ENCODE peak calls at places on chromosome 13, in ten cellular contexts. One of them, this sample, is unnamed. For H3K4me1, the result is how much of the 10 kb centered on the place peaks cover.

GRCh38 chr13:99590519-99591011 is 89.3 kb downstream of the TM9SF2 start:
- DNase-seq in pancreas: no peak
- DNase-seq in kidney: no peak
- DNase-seq in Karpas-422: no peak
- DNase-seq in heart left ventricle: no peak
- DNase-seq in CD8-positive, alpha-beta memory T cell: no peak
- DNase-seq in Peyer's patch: no peak
- DNase-seq in iPS DF 6.9: no peak
- DNase-seq in lower lobe of right lung: no peak
- DNase-seq in upper lobe of right lung: no peak
- DNase-seq in this sample: no peak

GRCh38 chr13:71871844-71872243 is 4.8 kb upstream of the DACH1 start:
- DNase-seq in pancreas: no peak
- DNase-seq in upper lobe of right lung: no peak
- DNase-seq in kidney: no peak
- DNase-seq in Karpas-422: no peak
- DNase-seq in iPS DF 6.9: no peak
- DNase-seq in CD8-positive, alpha-beta memory T cell: no peak
- DNase-seq in lower lobe of right lung: no peak
- DNase-seq in heart left ventricle: no peak
- DNase-seq in Peyer's patch: no peak
- DNase-seq in this sample: no peak

GRCh38 chr13:80299046-80299445 is 41.9 kb downstream of the SPRY2 start:
- DNase-seq in pancreas: no peak
- DNase-seq in lower lobe of right lung: no peak
- DNase-seq in Karpas-422: no peak
- DNase-seq in kidney: no peak
- DNase-seq in iPS DF 6.9: no peak
- DNase-seq in Peyer's patch: no peak
- DNase-seq in upper lobe of right lung: no peak
- DNase-seq in CD8-positive, alpha-beta memory T cell: no peak
- DNase-seq in heart left ventricle: no peak
- DNase-seq in this sample: no peak

GRCh38 chr13:66364346-66364745 is 865.8 kb downstream of the PCDH9 start:
- DNase-seq in pancreas: no peak
- DNase-seq in CD8-positive, alpha-beta memory T cell: no peak
- DNase-seq in heart left ventricle: no peak
- DNase-seq in upper lobe of right lung: no peak
- DNase-seq in Peyer's patch: no peak
- DNase-seq in kidney: no peak
- DNase-seq in lower lobe of right lung: no peak
- DNase-seq in Karpas-422: no peak
- DNase-seq in iPS DF 6.9: no peak
- DNase-seq in this sample: no peak

GRCh38 chr13:33721719-33722118 is 96.2 kb upstream of the RFC3 start:
- DNase-seq in CD8-positive, alpha-beta memory T cell: no peak
- DNase-seq in lower lobe of right lung: no peak
- DNase-seq in Karpas-422: peak
- DNase-seq in upper lobe of right lung: no peak
- DNase-seq in kidney: no peak
- DNase-seq in heart left ventricle: no peak
- DNase-seq in pancreas: no peak
- DNase-seq in Peyer's patch: no peak
- DNase-seq in iPS DF 6.9: no peak
- DNase-seq in this sample: no peak

GRCh38 chr13:75049936-75050335 is 432.0 kb downstream of the TBC1D4 start:
- DNase-seq in upper lobe of right lung: no peak
- DNase-seq in heart left ventricle: no peak
- DNase-seq in lower lobe of right lung: no peak
- DNase-seq in kidney: no peak
- DNase-seq in Karpas-422: no peak
- DNase-seq in CD8-positive, alpha-beta memory T cell: no peak
- DNase-seq in pancreas: no peak
- DNase-seq in iPS DF 6.9: no peak
- DNase-seq in Peyer's patch: no peak
- DNase-seq in this sample: no peak

GRCh38 chr13:25453966-25454365 is 82.2 kb downstream of the ATP8A2 start:
- DNase-seq in upper lobe of right lung: no peak
- DNase-seq in pancreas: no peak
- DNase-seq in kidney: no peak
- DNase-seq in Peyer's patch: no peak
- DNase-seq in Karpas-422: no peak
- DNase-seq in CD8-positive, alpha-beta memory T cell: no peak
- DNase-seq in lower lobe of right lung: no peak
- DNase-seq in iPS DF 6.9: no peak
- DNase-seq in heart left ventricle: no peak
- DNase-seq in this sample: no peak

GRCh38 chr13:73939071-73939380 is 195.2 kb downstream of the KLF12 start:
- DNase-seq in iPS DF 6.9: no peak
- DNase-seq in CD8-positive, alpha-beta memory T cell: no peak
- DNase-seq in upper lobe of right lung: no peak
- DNase-seq in Peyer's patch: no peak
- DNase-seq in pancreas: no peak
- DNase-seq in kidney: no peak
- DNase-seq in heart left ventricle: no peak
- DNase-seq in lower lobe of right lung: no peak
- DNase-seq in Karpas-422: no peak
- DNase-seq in this sample: no peak

GRCh38 chr13:99757756-99758464 is 213.7 kb downstream of the ZIC5 start:
- DNase-seq in Karpas-422: peak
- DNase-seq in lower lobe of right lung: no peak
- DNase-seq in kidney: no peak
- DNase-seq in pancreas: no peak
- DNase-seq in Peyer's patch: no peak
- DNase-seq in CD8-positive, alpha-beta memory T cell: no peak
- DNase-seq in iPS DF 6.9: no peak
- DNase-seq in upper lobe of right lung: no peak
- DNase-seq in heart left ventricle: no peak
- DNase-seq in this sample: no peak

GRCh38 chr13:24254151-24254810 is 55.1 kb upstream of the C1QTNF9 start:
- DNase-seq in CD8-positive, alpha-beta memory T cell: peak
- DNase-seq in lower lobe of right lung: peak
- DNase-seq in Karpas-422: no peak
- DNase-seq in kidney: no peak
- DNase-seq in upper lobe of right lung: peak
- DNase-seq in heart left ventricle: peak
- DNase-seq in pancreas: no peak
- DNase-seq in Peyer's patch: peak
- DNase-seq in iPS DF 6.9: no peak
- DNase-seq in this sample: peak

GRCh38 chr13:50460366-50460765 is 383.1 kb downstream of the DLEU7 start:
- DNase-seq in Peyer's patch: no peak
- DNase-seq in heart left ventricle: no peak
- DNase-seq in Karpas-422: peak
- DNase-seq in lower lobe of right lung: no peak
- DNase-seq in upper lobe of right lung: no peak
- DNase-seq in CD8-positive, alpha-beta memory T cell: no peak
- DNase-seq in kidney: no peak
- DNase-seq in pancreas: no peak
- DNase-seq in iPS DF 6.9: no peak
- DNase-seq in this sample: no peak

GRCh38 chr13:67416047-67416925 is 186.2 kb upstream of the PCDH9 start:
- DNase-seq in pancreas: no peak
- DNase-seq in CD8-positive, alpha-beta memory T cell: no peak
- DNase-seq in iPS DF 6.9: peak
- DNase-seq in heart left ventricle: no peak
- DNase-seq in Karpas-422: peak
- DNase-seq in Peyer's patch: no peak
- DNase-seq in lower lobe of right lung: peak
- DNase-seq in upper lobe of right lung: peak
- DNase-seq in kidney: no peak
- DNase-seq in this sample: no peak

GRCh38 chr13:24502567-24503375 is 9.8 kb downstream of the PARP4 start:
- DNase-seq in lower lobe of right lung: no peak
- DNase-seq in kidney: no peak
- DNase-seq in iPS DF 6.9: no peak
- DNase-seq in Peyer's patch: peak
- DNase-seq in upper lobe of right lung: no peak
- DNase-seq in Karpas-422: no peak
- DNase-seq in pancreas: no peak
- DNase-seq in CD8-positive, alpha-beta memory T cell: no peak
- DNase-seq in heart left ventricle: peak
- DNase-seq in this sample: no peak

GRCh38 chr13:51271528-51272070 is 49.4 kb downstream of the FAM124A start:
- DNase-seq in heart left ventricle: no peak
- DNase-seq in CD8-positive, alpha-beta memory T cell: no peak
- DNase-seq in kidney: no peak
- DNase-seq in Peyer's patch: no peak
- DNase-seq in iPS DF 6.9: no peak
- DNase-seq in lower lobe of right lung: no peak
- DNase-seq in upper lobe of right lung: no peak
- DNase-seq in Karpas-422: no peak
- DNase-seq in pancreas: no peak
- DNase-seq in this sample: no peak

GRCh38 chr13:73602295-73602694 is 531.9 kb downstream of the KLF12 start:
- DNase-seq in Peyer's patch: no peak
- DNase-seq in Karpas-422: no peak
- DNase-seq in lower lobe of right lung: no peak
- DNase-seq in iPS DF 6.9: no peak
- DNase-seq in heart left ventricle: no peak
- DNase-seq in kidney: no peak
- DNase-seq in CD8-positive, alpha-beta memory T cell: no peak
- DNase-seq in upper lobe of right lung: no peak
- DNase-seq in pancreas: no peak
- DNase-seq in this sample: no peak

GRCh38 chr13:32897296-32897695 is 118.9 kb upstream of the KL start:
- DNase-seq in upper lobe of right lung: no peak
- DNase-seq in Karpas-422: no peak
- DNase-seq in heart left ventricle: no peak
- DNase-seq in lower lobe of right lung: no peak
- DNase-seq in iPS DF 6.9: no peak
- DNase-seq in CD8-positive, alpha-beta memory T cell: no peak
- DNase-seq in kidney: no peak
- DNase-seq in pancreas: no peak
- DNase-seq in Peyer's patch: no peak
- DNase-seq in this sample: no peak

GRCh38 chr13:59360108-59360507 is 803.6 kb downstream of the DIAPH3 start:
- DNase-seq in Peyer's patch: no peak
- DNase-seq in Karpas-422: no peak
- DNase-seq in iPS DF 6.9: no peak
- DNase-seq in heart left ventricle: peak
- DNase-seq in upper lobe of right lung: no peak
- DNase-seq in CD8-positive, alpha-beta memory T cell: no peak
- DNase-seq in pancreas: no peak
- DNase-seq in kidney: no peak
- DNase-seq in lower lobe of right lung: no peak
- DNase-seq in this sample: no peak

GRCh38 chr13:39035204-39035603 is 2.7 kb downstream of the PROSER1 start:
- DNase-seq in CD8-positive, alpha-beta memory T cell: no peak
- DNase-seq in Peyer's patch: no peak
- DNase-seq in upper lobe of right lung: no peak
- DNase-seq in kidney: no peak
- DNase-seq in pancreas: no peak
- DNase-seq in Karpas-422: peak
- DNase-seq in lower lobe of right lung: no peak
- DNase-seq in iPS DF 6.9: no peak
- DNase-seq in heart left ventricle: no peak
- DNase-seq in this sample: no peak
- H3K4me3 ChIP-seq in CD8-positive, alpha-beta memory T cell: peak
- H3K4me3 ChIP-seq in Peyer's patch: peak
- H3K4me3 ChIP-seq in upper lobe of right lung: peak
- H3K4me3 ChIP-seq in kidney: peak
- H3K4me3 ChIP-seq in pancreas: peak
- H3K4me3 ChIP-seq in Karpas-422: peak
- H3K4me3 ChIP-seq in lower lobe of right lung: peak
- H3K4me3 ChIP-seq in iPS DF 6.9: no peak
- H3K4me3 ChIP-seq in heart left ventricle: peak
- H3K4me3 ChIP-seq in this sample: peak

DNA sequence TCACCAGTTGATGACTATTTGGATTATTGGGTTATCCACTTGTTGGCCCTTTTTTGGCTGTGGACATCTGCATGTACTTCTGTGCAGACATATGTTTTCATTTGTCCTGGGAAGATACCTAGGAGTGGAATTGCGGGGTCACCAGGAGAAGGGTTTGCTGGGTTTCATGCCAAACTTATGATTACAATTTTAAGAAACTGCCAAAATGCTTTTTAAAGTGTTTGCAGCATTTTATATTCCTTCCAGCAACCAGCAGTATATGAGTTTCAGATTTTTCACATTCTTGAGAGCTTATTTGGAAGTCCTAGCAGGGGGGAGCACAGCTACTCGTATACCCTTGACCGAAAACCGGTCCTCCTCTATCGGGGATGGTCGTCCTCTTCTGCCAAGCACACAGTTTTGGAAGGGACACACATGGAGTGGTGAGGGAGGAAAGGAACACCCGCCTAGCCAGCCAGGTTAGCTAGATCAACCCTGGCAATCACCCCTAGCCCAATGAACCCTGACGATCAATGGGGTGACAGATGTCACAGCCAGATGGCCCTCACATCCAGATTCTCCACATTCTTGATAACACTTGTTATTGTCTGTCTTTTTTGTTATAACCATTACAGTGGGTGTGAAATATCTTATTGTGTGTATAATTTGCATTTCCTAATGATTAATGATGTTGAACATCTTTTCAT is 26.7 kb upstream of the RNF113B start:
- DNase-seq in Karpas-422: no peak
- DNase-seq in heart left ventricle: no peak
- DNase-seq in lower lobe of right lung: no peak
- DNase-seq in pancreas: no peak
- DNase-seq in CD8-positive, alpha-beta memory T cell: no peak
- DNase-seq in Peyer's patch: no peak
- DNase-seq in kidney: no peak
- DNase-seq in iPS DF 6.9: no peak
- DNase-seq in upper lobe of right lung: no peak
- DNase-seq in this sample: no peak
- H3K4me1 ChIP-seq in Karpas-422: under half
- H3K4me1 ChIP-seq in heart left ventricle: under half
- H3K4me1 ChIP-seq in lower lobe of right lung: under half
- H3K4me1 ChIP-seq in pancreas: under half
- H3K4me1 ChIP-seq in CD8-positive, alpha-beta memory T cell: under half
- H3K4me1 ChIP-seq in Peyer's patch: under half
- H3K4me1 ChIP-seq in kidney: under half
- H3K4me1 ChIP-seq in iPS DF 6.9: under half
- H3K4me1 ChIP-seq in upper lobe of right lung: under half
- H3K4me1 ChIP-seq in this sample: under half

DNA sequence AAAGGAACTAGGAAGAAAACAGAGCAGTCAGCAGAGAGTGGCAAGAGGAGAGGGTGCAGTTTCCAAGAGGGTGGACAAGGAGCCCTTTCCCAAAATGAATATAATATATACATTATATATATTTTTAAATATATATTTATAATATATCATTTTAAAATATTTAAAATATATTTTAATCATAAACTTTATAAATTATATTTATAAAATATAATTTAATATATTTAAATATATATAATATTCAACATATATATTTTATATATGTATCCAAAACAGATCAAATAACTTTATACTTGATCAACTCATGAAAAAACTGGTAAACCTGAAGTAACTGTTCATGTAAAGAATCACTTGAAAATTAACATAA is 328.6 kb downstream of the MYO16 start:
- DNase-seq in pancreas: no peak
- DNase-seq in Peyer's patch: no peak
- DNase-seq in heart left ventricle: no peak
- DNase-seq in Karpas-422: no peak
- DNase-seq in CD8-positive, alpha-beta memory T cell: no peak
- DNase-seq in lower lobe of right lung: no peak
- DNase-seq in upper lobe of right lung: no peak
- DNase-seq in iPS DF 6.9: no peak
- DNase-seq in kidney: no peak
- DNase-seq in this sample: no peak
- H3K27ac ChIP-seq in pancreas: no peak
- H3K27ac ChIP-seq in Peyer's patch: no peak
- H3K27ac ChIP-seq in heart left ventricle: no peak
- H3K27ac ChIP-seq in Karpas-422: no peak
- H3K27ac ChIP-seq in CD8-positive, alpha-beta memory T cell: no peak
- H3K27ac ChIP-seq in lower lobe of right lung: no peak
- H3K27ac ChIP-seq in upper lobe of right lung: no peak
- H3K27ac ChIP-seq in iPS DF 6.9: no peak
- H3K27ac ChIP-seq in kidney: no peak
- H3K27ac ChIP-seq in this sample: no peak

GRCh38 chr13:112960671-112961070 is 8.3 kb upstream of the MCF2L start:
- DNase-seq in CD8-positive, alpha-beta memory T cell: no peak
- DNase-seq in iPS DF 6.9: no peak
- DNase-seq in pancreas: no peak
- DNase-seq in Karpas-422: no peak
- DNase-seq in lower lobe of right lung: no peak
- DNase-seq in upper lobe of right lung: no peak
- DNase-seq in Peyer's patch: peak
- DNase-seq in kidney: no peak
- DNase-seq in heart left ventricle: no peak
- DNase-seq in this sample: no peak
- H3K4me3 ChIP-seq in CD8-positive, alpha-beta memory T cell: no peak
- H3K4me3 ChIP-seq in iPS DF 6.9: no peak
- H3K4me3 ChIP-seq in pancreas: no peak
- H3K4me3 ChIP-seq in Karpas-422: no peak
- H3K4me3 ChIP-seq in lower lobe of right lung: no peak
- H3K4me3 ChIP-seq in upper lobe of right lung: no peak
- H3K4me3 ChIP-seq in Peyer's patch: no peak
- H3K4me3 ChIP-seq in kidney: no peak
- H3K4me3 ChIP-seq in heart left ventricle: no peak
- H3K4me3 ChIP-seq in this sample: no peak

This sample was measured in CD8-positive, alpha-beta T cell.